ENCODE peak calls at places on chromosomes 5 and 9, in seven cellular contexts. M, A, Y, X, Z, Q and O are unnamed samples.

GRCh38 chr9:36903541-36904435 is 130.3 kb downstream of the PAX5 start:
- DNase-seq in M (peak), Q (peak), Z (peak), A (peak), Y (no peak), X (peak), O (peak)

GRCh38 chr9:93642961-93643360 is 66.6 kb downstream of the PHF2 start:
- DNase-seq in Y (no peak), X (no peak), M (peak), Z (no peak), Q (no peak), A (no peak), O (no peak)

GRCh38 chr5:132506094-132506692 is 15.6 kb upstream of the IRF1 start:
- DNase-seq in Q (no peak), M (peak), X (peak), Z (no peak), A (peak), Y (no peak), O (peak)

GRCh38 chr9:109856785-109857184 is 76.8 kb downstream of the PALM2AKAP2 start:
- DNase-seq in Z (no peak), A (peak), X (no peak), Q (peak), Y (peak), M (peak), O (peak)

GRCh38 chr9:107274096-107274495 is 9.0 kb upstream of the RAD23B start:
- DNase-seq in Y (no peak), Q (no peak), X (no peak), A (no peak), M (no peak), Z (no peak), O (no peak)

GRCh38 chr5:61362796-61363364 is 30.8 kb downstream of the ZSWIM6 start:
- DNase-seq in A (no peak), M (peak), X (no peak), Z (no peak), Q (no peak), Y (no peak), O (peak)

GRCh38 chr5:175707751-175708375 is 50.0 kb downstream of the HRH2 start:
- DNase-seq in X (no peak), A (no peak), Q (no peak), M (no peak), Z (peak), Y (peak), O (no peak)

GRCh38 chr5:7078901-7079300 is 317.0 kb upstream of the ADCY2 start:
- DNase-seq in Y (no peak), M (no peak), Q (no peak), Z (no peak), A (no peak), X (peak), O (peak)

GRCh38 chr9:108551030-108551964 is 304.5 kb downstream of the ACTL7B start:
- DNase-seq in Y (no peak), M (peak), Z (no peak), X (no peak), A (peak), Q (peak), O (peak)

GRCh38 chr5:108249095-108249784 is 132.7 kb downstream of the FBXL17 start:
- DNase-seq in Q (no peak), A (no peak), Y (no peak), M (no peak), Z (no peak), X (no peak), O (no peak)

GRCh38 chr5:139246394-139246793 is 47.1 kb upstream of the MATR3 start:
- DNase-seq in M (peak), Q (no peak), X (no peak), A (no peak), Y (no peak), Z (no peak), O (peak)

GRCh38 chr5:169788168-169788567 is 151.1 kb downstream of the DOCK2 start:
- DNase-seq in A (no peak), Z (no peak), Q (no peak), M (peak), Y (no peak), X (no peak), O (no peak)

GRCh38 chr5:81834021-81834660 is 83.2 kb upstream of the SSBP2 start:
- DNase-seq in Y (no peak), Z (no peak), M (no peak), Q (no peak), X (no peak), A (no peak), O (no peak)

GRCh38 chr9:23766613-23767012 is 59.4 kb downstream of the ELAVL2 start:
- DNase-seq in Z (no peak), Y (no peak), X (no peak), M (no peak), A (no peak), Q (no peak), O (no peak)

GRCh38 chr9:109411818-109412352 is 86.2 kb downstream of the PTPN3 start:
- DNase-seq in Y (no peak), X (no peak), M (peak), Q (peak), Z (no peak), A (no peak), O (peak)

GRCh38 chr9:115134941-115135340 is 17.0 kb upstream of the TNC start:
- DNase-seq in Q (no peak), A (no peak), Y (no peak), X (no peak), M (peak), Z (no peak), O (no peak)

GRCh38 chr5:36703245-36703860 is 96.9 kb downstream of the SLC1A3 start:
- DNase-seq in Y (no peak), M (no peak), Z (no peak), Q (no peak), X (no peak), A (no peak), O (no peak)

GRCh38 chr5:136080483-136081180 is 51.8 kb downstream of the TGFBI start:
- DNase-seq in Y (peak), A (peak), X (peak), Z (peak), Q (peak), M (peak), O (peak)

GRCh38 chr9:135607401-135608293 is 31.7 kb downstream of the GLT6D1 start:
- DNase-seq in Q (no peak), A (no peak), Y (peak), Z (peak), M (no peak), X (no peak), O (no peak)

GRCh38 chr5:126868338-126868737 is 91.4 kb downstream of the LMNB1 start:
- DNase-seq in M (no peak), Z (no peak), Q (no peak), Y (no peak), A (no peak), X (no peak), O (no peak)
- H3K4me3 ChIP-seq in M (no peak), Z (no peak), Q (no peak), Y (no peak), A (no peak), X (no peak), O (no peak)

GRCh38 chr9:100488171-100488570 is 15.2 kb downstream of the TMEFF1 start:
- DNase-seq in Z (no peak), Q (no peak), M (no peak), Y (no peak), X (no peak), A (no peak), O (no peak)

GRCh38 chr9:100489836-100490235 is 16.9 kb downstream of the TMEFF1 start:
- DNase-seq in M (no peak), Q (no peak), X (no peak), A (no peak), Z (no peak), Y (no peak), O (no peak)

GRCh38 chr9:100498592-100498991 is 25.6 kb downstream of the TMEFF1 start:
- DNase-seq in Z (no peak), X (no peak), Q (no peak), A (no peak), Y (no peak), M (peak), O (peak)

GRCh38 chr9:100492952-100493351 is 20.0 kb downstream of the TMEFF1 start:
- DNase-seq in Y (no peak), Q (no peak), A (no peak), M (peak), X (no peak), Z (no peak), O (peak)
- TF ChIP-seq CTCF in Y (no peak), Q (no peak), A (peak), M (peak), X (no peak), Z (no peak), O (no peak)

GRCh38 chr5:150656191-150657132 is 4.6 kb upstream of the MYOZ3 start:
- DNase-seq in M (no peak), Z (peak), X (peak), Q (peak), A (no peak), Y (peak), O (peak)
- TF ChIP-seq POLR2A in M (no peak), Z (no peak), X (no peak), Q (no peak), A (no peak), Y (no peak), O (peak)

GRCh38 chr9:121353246-121353975 is 16.6 kb downstream of the STOM start:
- DNase-seq in Z (no peak), Y (no peak), A (no peak), Q (no peak), M (no peak), X (no peak), O (peak)
- H3K4me3 ChIP-seq in Z (no peak), Y (no peak), A (no peak), Q (no peak), M (no peak), X (no peak), O (no peak)